ENCODE peak calls at places on chromosomes 5 and 9, in nine cellular contexts. V is fibroblast of lung; E is cardiac muscle cell; U is CD8-positive, alpha-beta memory T cell; D is MM.1S; Z is endothelial cell of umbilical vein; T is mesenchymal stem cell; L is lung; Q is heart right ventricle. I is an unnamed sample.

GRCh38 chr9:86660146-86660545 is 287.2 kb downstream of the GAS1 start:
- DNase-seq in E (no peak), U (no peak), T (no peak), Z (no peak), D (no peak), L (no peak), V (peak; percentile 93), Q (no peak), I (no peak)

GRCh38 chr9:94889627-94890026 is 163.1 kb downstream of the AOPEP start:
- DNase-seq in U (no peak), D (no peak), V (peak; percentile 77), Z (no peak), E (no peak), Q (no peak), T (no peak), L (no peak), I (no peak)

GRCh38 chr5:9165567-9165966 is 380.3 kb downstream of the SEMA5A start:
- DNase-seq in T (no peak), E (no peak), Z (no peak), U (no peak), Q (no peak), D (no peak), V (peak; percentile 23), L (no peak), I (no peak)

GRCh38 chr5:135578305-135578684 is 496 bp downstream of the CXCL14 start:
- DNase-seq in D (no peak), Z (no peak), V (no peak), E (no peak), Q (no peak), L (no peak), U (no peak), T (no peak), I (no peak)

GRCh38 chr5:52199833-52200232 is 587.9 kb upstream of the ITGA1 start:
- DNase-seq in U (no peak), Q (no peak), V (no peak), Z (no peak), E (no peak), T (no peak), L (no peak), D (no peak), I (no peak)

GRCh38 chr9:104788251-104788650 is 24.3 kb downstream of the NIPSNAP3B start:
- DNase-seq in L (peak; percentile 19), Q (no peak), D (no peak), V (no peak), T (no peak), U (no peak), Z (no peak), E (no peak), I (no peak)

GRCh38 chr5:169116961-169117461 is 183.9 kb downstream of the SLIT3 start:
- DNase-seq in V (no peak), L (no peak), E (no peak), T (no peak), Z (peak; percentile 14), Q (no peak), D (no peak), U (no peak), I (no peak)

GRCh38 chr9:126436545-126437269 is 110.1 kb downstream of the MVB12B start:
- DNase-seq in V (peak; percentile 57), D (no peak), Z (no peak), E (no peak), T (peak; percentile 14), U (no peak), L (no peak), Q (no peak), I (no peak)

GRCh38 chr5:4630031-4630430 is 510.1 kb upstream of the ADAMTS16 start:
- DNase-seq in E (no peak), U (no peak), L (peak; percentile 44), V (no peak), T (no peak), Z (no peak), D (no peak), Q (no peak), I (no peak)

DNA sequence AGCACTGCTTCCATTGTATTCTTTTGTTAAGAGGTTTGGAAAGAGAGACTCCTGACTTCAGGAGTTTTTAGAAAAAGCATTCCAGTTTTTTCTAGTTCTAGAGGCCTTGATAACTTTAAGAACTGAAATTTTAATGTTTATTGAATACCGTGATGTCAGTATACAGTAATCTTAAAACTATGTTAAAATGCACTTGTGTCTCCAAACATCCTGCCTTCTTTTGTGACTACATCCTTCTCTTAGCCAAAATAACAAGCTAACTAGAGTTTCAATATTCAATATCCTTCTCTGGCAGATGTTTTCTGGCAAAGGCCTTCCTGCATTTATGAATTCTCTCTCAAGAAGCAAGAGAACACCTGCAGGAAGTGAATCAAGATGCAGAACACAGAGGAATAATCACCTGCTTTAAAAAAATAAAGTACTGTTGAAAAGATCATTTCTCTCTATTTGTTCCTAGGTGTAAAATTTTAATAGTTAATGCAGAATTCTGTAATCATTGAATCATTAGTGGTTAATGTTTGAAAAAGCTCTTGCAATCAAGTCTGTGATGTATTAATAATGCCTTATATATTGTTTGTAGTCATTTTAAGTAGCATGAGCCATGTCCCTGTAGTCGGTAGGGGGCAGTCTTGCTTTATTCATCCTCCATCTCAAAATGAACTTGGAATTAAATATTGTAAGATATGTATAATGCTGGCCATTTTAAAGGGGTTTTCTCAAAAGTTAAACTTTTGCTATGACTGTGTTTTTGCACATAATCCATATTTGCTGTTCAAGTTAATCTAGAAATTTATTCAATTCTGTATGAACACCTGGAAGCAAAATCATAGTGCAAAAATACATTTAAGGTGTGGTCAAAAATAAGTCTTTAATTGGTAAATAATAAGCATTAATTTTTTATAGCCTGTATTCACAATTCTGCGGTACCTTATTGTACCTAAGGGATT is 43.1 kb downstream of the NDFIP1 start:
- DNase-seq in L (peak; percentile 49), E (peak; percentile 74), U (peak; percentile 59), V (peak; percentile 65), T (peak; percentile 76), D (peak; percentile 40), Q (no peak), Z (peak; percentile 83), I (peak; percentile 41)
- H3K36me3 ChIP-seq in L (peaks cover 7% of the 10 kb centered on the region), E (peaks cover 11% of the 10 kb centered on the region), U (peaks cover 26% of the 10 kb centered on the region), V (peaks cover 2% of the 10 kb centered on the region), T (peaks cover 78% of the 10 kb centered on the region), D (no peaks in the 10 kb centered on the region), Q (no peaks in the 10 kb centered on the region), Z (no peaks in the 10 kb centered on the region), I (peaks cover 18% of the 10 kb centered on the region)

DNA sequence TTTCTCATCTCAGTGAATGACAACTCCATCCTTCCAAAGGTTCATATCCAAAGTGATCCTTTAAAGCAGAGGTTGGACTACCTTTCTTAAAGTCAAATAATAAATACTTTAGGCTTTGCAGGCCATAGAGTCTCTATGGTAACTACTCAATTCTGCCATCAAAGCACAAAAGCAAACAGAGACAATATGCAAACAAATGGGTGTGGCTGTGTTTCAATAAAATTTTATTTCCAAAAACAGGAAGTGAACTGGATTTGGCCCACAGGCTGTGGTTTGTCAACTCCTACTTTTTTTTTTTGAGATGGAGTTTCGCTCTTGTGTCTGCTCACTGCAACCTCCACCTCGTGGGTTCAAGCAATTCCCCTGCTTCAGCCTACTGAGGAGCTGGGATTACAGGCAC is 134.0 kb downstream of the CDK5RAP2 start:
- DNase-seq in E (no peak), D (no peak), L (no peak), Z (no peak), Q (no peak), V (no peak), U (no peak), T (no peak), I (no peak)
- H3K36me3 ChIP-seq in E (peaks cover 7% of the 10 kb centered on the region), D (peaks cover 12% of the 10 kb centered on the region), L (peaks cover 7% of the 10 kb centered on the region), Z (peaks cover 2% of the 10 kb centered on the region), Q (no peaks in the 10 kb centered on the region), V (no peaks in the 10 kb centered on the region), U (peaks cover 14% of the 10 kb centered on the region), T (peaks cover 26% of the 10 kb centered on the region), I (no peaks in the 10 kb centered on the region)

DNA sequence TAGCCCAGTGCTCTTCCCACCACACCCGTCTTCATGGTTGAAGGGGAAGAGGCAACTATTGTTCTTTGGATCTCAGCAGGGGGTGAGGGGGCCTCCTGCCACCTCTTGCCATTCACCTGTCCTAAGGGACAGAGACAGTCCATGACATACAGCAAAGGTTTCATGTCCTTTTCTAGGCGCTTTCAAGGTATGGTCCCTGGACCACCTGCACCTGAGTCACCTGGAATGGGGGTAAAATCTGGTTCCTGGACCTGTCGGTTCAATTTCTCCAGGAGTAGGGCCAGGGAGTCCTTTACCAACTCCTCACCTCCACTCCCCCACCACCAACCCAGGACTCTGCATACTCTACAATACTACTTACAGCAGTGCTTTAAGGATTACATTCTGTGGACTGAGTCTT is 33.5 kb upstream of the SAP30L start:
- DNase-seq in L (no peak), U (no peak), T (no peak), Q (no peak), D (no peak), Z (no peak), E (no peak), V (no peak), I (no peak)
- H3K36me3 ChIP-seq in L (no peaks in the 10 kb centered on the region), U (no peaks in the 10 kb centered on the region), T (peaks cover 32% of the 10 kb centered on the region), Q (no peaks in the 10 kb centered on the region), D (no peaks in the 10 kb centered on the region), Z (peaks cover 36% of the 10 kb centered on the region), E (no peaks in the 10 kb centered on the region), V (peaks cover 2% of the 10 kb centered on the region), I (no peaks in the 10 kb centered on the region)

GRCh38 chr9:96392263-96392662 is 8.8 kb upstream of the SLC35D2 start:
- DNase-seq in D (no peak), U (no peak), Q (no peak), Z (no peak), T (no peak), V (no peak), E (no peak), L (no peak), I (no peak)
- H3K36me3 ChIP-seq in D (peaks cover 20% of the 10 kb centered on the region), U (no peaks in the 10 kb centered on the region), Q (no peaks in the 10 kb centered on the region), Z (no peaks in the 10 kb centered on the region), T (peaks cover 6% of the 10 kb centered on the region), V (no peaks in the 10 kb centered on the region), E (no peaks in the 10 kb centered on the region), L (no peaks in the 10 kb centered on the region), I (no peaks in the 10 kb centered on the region)

DNA sequence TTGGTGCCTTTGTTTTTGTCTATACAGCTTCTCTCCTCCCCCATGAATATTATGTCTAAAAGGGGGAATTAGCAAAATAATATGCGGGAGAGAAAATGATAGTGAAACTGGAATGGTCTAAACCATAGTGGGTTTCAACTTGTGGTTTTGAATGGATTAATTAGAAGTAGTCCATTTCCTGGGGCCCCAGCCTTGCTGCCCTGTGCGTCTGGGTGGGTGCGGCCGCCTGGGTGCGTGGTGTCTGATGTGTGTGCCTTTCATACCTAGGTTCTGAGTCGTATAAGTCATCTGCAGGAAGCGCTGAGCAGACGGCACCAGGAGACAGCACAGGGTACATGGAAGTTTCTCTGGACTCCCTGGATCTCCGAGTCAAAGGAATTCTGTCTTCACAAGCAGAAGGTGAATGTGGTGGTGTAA is 120.0 kb upstream of the CACNA1B start:
- DNase-seq in V (peak; percentile 86), Z (no peak), U (no peak), L (no peak), T (peak; percentile 77), Q (no peak), D (peak; percentile 81), E (no peak), I (peak; percentile 47)
- H3K36me3 ChIP-seq in V (peaks cover 13% of the 10 kb centered on the region), Z (peaks cover 34% of the 10 kb centered on the region), U (peaks cover 27% of the 10 kb centered on the region), L (peaks cover 15% of the 10 kb centered on the region), T (peaks cover 69% of the 10 kb centered on the region), Q (no peaks in the 10 kb centered on the region), D (peaks cover 6% of the 10 kb centered on the region), E (peaks cover 33% of the 10 kb centered on the region), I (peaks cover 38% of the 10 kb centered on the region)